ENCODE peak calls at places on chromosomes 2 and 18, in nine cellular contexts. M is cardiac muscle cell; W is astrocyte; R is A549; A is naive thymus-derived CD4-positive, alpha-beta T cell; U is adrenal gland; N is sigmoid colon; E is fibroblast of lung; L is gastrocnemius medialis. Y is an unnamed sample.

GRCh38 chr2:191318729-191319078 is 73.5 kb downstream of the MYO1B start:
- DNase-seq in M (peak; percentile 72), W (peak; percentile 69), R (peak; percentile 75), A (no peak), U (no peak), N (no peak), E (peak; percentile 83), L (no peak), Y (peak; percentile 87)

GRCh38 chr2:120736955-120737801 is 1.5 kb downstream of the GLI2 start:
- DNase-seq in M (peak; percentile 93), W (peak; percentile 92), R (peak; percentile 83), A (no peak), U (peak; percentile 57), N (peak; percentile 84), E (peak; percentile 87), L (no peak), Y (peak; percentile 89)

GRCh38 chr2:54632733-54633692 is 90.4 kb upstream of the EML6 start:
- DNase-seq in M (peak; percentile 87), W (peak; percentile 85), R (peak; percentile 93), A (no peak), U (peak; percentile 82), N (no peak), E (peak; percentile 74), L (no peak), Y (no peak)

GRCh38 chr18:74242451-74243096 is 49.2 kb downstream of the CYB5A start:
- DNase-seq in M (peak; percentile 45), W (no peak), R (no peak), A (no peak), U (no peak), N (no peak), E (peak; percentile 18), L (no peak), Y (no peak)

GRCh38 chr2:177187631-177188312 is 24.8 kb upstream of the HNRNPA3 start:
- DNase-seq in M (peak; percentile 81), W (peak; percentile 40), R (no peak), A (no peak), U (no peak), N (no peak), E (peak; percentile 87), L (no peak), Y (peak; percentile 99)

GRCh38 chr2:189421644-189422043 is 19.6 kb upstream of the WDR75 start:
- DNase-seq in M (peak; percentile 87), W (peak; percentile 85), R (peak; percentile 33), A (no peak), U (no peak), N (no peak), E (peak; percentile 83), L (no peak), Y (peak; percentile 97)

GRCh38 chr2:72979896-72980295 is 62.6 kb downstream of the EMX1 start:
- DNase-seq in M (no peak), W (no peak), R (no peak), A (no peak), U (no peak), N (no peak), E (no peak), L (no peak), Y (no peak)

GRCh38 chr2:158723921-158724802 is 71.0 kb upstream of the DAPL1 start:
- DNase-seq in M (no peak), W (no peak), R (peak; percentile 84), A (no peak), U (no peak), N (no peak), E (no peak), L (no peak), Y (no peak)

GRCh38 chr2:134405641-134406081 is 151.8 kb downstream of the MGAT5 start:
- DNase-seq in M (no peak), W (peak; percentile 69), R (no peak), A (no peak), U (no peak), N (no peak), E (peak; percentile 49), L (no peak), Y (no peak)

GRCh38 chr2:72999729-73000725 is 71.5 kb downstream of the SFXN5 start:
- DNase-seq in M (peak; percentile 24), W (peak; percentile 72), R (no peak), A (no peak), U (peak; percentile 23), N (no peak), E (peak; percentile 33), L (no peak), Y (no peak)

GRCh38 chr2:27735263-27735904 is 36.1 kb upstream of the MRPL33 start:
- DNase-seq in M (peak; percentile 90), W (peak; percentile 73), R (no peak), A (peak; percentile 37), U (peak; percentile 87), N (peak; percentile 88), E (peak; percentile 67), L (peak; percentile 23), Y (no peak)

GRCh38 chr2:236702693-236703092 is 133.1 kb downstream of the ACKR3 start:
- DNase-seq in M (no peak), W (no peak), R (no peak), A (no peak), U (no peak), N (no peak), E (no peak), L (no peak), Y (no peak)

GRCh38 chr2:99140860-99141109 is 722 bp upstream of the C2orf15 start:
- DNase-seq in M (peak; percentile 26), W (peak; percentile 12), R (no peak), A (no peak), U (no peak), N (peak; percentile 71), E (peak; percentile 23), L (no peak), Y (peak; percentile 78)

GRCh38 chr2:109380502-109381326 is 233.1 kb downstream of the SEPTIN10 start:
- DNase-seq in M (no peak), W (peak; percentile 24), R (no peak), A (no peak), U (peak; percentile 48), N (peak; percentile 42), E (no peak), L (peak; percentile 89), Y (peak; percentile 60)

GRCh38 chr18:34248727-34249126 is 24.0 kb upstream of the NOL4 start:
- DNase-seq in M (no peak), W (no peak), R (no peak), A (no peak), U (no peak), N (no peak), E (no peak), L (no peak), Y (no peak)

DNA sequence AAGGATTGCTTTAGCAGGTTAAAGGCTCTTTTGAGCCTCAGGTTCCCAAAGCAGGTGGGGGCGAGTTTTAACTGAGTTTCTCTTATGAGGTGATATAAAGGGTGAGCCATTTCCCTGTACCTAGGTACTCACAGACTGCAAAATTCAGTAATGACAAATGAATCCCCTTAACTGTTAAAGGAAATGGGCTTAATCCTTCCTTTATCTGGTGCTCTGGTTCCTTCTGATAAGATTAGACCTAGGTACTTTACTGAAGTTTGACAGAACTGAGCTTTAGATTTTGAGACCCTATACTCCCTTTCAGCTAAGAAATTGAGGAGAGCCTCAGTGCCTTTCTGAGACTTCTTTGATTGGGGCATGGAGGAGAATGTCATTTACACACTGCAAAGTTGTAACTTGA is 42.6 kb downstream of the STK17B start:
- DNase-seq in M (no peak), W (no peak), R (no peak), A (no peak), U (no peak), N (no peak), E (no peak), L (no peak), Y (no peak)
- H3K4me3 ChIP-seq in M (no peak overlapping the region), W (no peak overlapping the region), R (no peak overlapping the region), A (no peak overlapping the region), U (no peak overlapping the region), N (no peak overlapping the region), E (no peak overlapping the region), L (no peak overlapping the region), Y (no peak overlapping the region)

DNA sequence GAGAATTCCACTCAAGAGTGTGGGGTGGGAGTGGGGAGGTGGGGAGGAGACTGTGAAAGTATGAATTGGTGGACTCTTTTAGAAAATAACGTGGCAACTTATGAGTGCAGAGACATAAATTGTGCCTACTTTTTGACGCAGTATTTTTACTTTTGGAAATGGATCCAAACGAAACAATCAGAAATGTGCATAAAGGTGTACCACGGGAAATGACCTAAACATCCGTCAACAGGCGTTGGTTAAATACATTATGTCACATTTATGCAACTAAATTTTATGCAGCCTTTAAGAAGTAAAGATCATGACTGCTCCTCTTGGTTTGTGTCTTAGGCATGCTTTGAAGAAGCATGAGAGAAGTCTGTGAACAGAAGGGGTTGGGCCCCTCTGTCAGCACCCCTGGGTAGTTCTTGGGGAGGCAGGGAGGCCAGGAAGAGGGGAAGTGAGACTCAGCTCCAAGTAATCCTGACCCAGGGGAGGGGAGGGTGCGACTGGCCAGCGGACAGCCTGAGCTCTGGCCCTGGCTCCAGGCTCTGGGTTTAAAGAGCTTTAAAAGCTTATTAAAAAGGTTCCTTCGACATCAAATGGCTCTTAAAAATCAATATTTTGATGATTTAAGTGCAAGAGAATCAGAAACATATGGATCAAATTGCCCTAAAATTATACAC is 126.4 kb upstream of the HAAO start:
- DNase-seq in M (no peak), W (no peak), R (no peak), A (no peak), U (no peak), N (peak; percentile 35), E (no peak), L (no peak), Y (no peak)
- H3K4me1 ChIP-seq in M (no peaks in the 10 kb centered on the region), W (peaks cover 23% of the 10 kb centered on the region), R (peaks cover 4% of the 10 kb centered on the region), A (no peaks in the 10 kb centered on the region), U (no peaks in the 10 kb centered on the region), N (no peaks in the 10 kb centered on the region), E (peaks cover 22% of the 10 kb centered on the region), L (peaks cover 14% of the 10 kb centered on the region), Y (peaks cover 11% of the 10 kb centered on the region)

DNA sequence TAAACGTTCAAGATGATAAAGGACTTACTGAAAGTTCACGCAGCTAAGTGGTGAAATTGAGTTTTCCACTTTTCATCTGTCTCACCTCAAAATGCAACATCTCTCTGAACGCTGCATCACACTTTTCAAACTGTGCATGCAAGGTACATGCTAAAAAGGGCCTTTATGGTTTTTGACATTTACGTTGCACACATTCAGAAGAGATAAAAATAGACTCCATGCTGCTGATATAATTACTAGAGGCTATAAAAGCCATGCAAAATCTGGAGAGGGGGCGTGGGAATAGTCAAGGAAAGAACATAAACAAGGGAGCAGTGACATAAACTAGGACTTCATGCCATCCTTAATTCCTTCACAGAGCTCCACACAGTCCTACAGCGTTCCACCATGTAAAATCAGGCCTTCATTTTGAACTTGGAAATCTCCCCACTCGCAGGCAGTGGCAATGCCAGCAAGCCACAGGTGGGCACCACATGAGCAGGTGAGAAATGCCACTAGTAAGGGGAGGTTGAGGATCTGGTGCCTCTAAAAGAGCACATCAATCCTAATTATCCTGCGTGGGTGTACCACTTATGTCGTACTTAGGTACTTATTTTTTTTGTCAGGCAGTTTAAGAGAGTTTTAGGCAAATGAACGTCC is 71.4 kb downstream of the ZEB2 start:
- DNase-seq in M (no peak), W (no peak), R (no peak), A (no peak), U (no peak), N (no peak), E (no peak), L (no peak), Y (no peak)
- H3K4me3 ChIP-seq in M (no peak overlapping the region), W (no peak overlapping the region), R (no peak overlapping the region), A (no peak overlapping the region), U (no peak overlapping the region), N (no peak overlapping the region), E (no peak overlapping the region), L (peak overlapping the region; percentile 39), Y (no peak overlapping the region)

DNA sequence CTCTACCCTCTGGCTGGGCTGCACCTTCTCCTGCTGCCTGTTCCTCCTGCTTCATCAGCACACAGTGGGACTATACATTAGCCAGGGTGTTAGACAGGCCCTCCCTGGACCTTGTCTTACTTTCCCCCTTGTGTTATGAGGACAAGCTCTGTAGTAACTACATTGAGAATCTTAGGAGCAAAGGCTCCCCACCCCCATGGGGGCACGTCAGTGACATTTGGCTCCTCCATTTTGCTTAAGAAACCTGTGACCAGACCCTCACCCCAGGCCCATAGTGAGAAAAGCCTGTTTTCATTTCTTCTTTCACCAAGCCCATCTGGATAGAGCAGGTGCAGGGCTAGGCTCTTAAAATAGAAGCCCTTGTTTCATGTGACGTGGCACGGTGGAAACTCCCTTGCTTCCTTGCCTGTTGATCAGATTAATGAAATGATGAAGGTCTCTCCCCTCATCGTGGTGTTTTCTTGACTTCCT is 146.7 kb downstream of the RPIA start:
- DNase-seq in M (no peak), W (no peak), R (no peak), A (no peak), U (no peak), N (no peak), E (no peak), L (no peak), Y (no peak)
- H3K4me1 ChIP-seq in M (peaks cover 6% of the 10 kb centered on the region), W (no peaks in the 10 kb centered on the region), R (no peaks in the 10 kb centered on the region), A (no peaks in the 10 kb centered on the region), U (no peaks in the 10 kb centered on the region), N (no peaks in the 10 kb centered on the region), E (no peaks in the 10 kb centered on the region), L (no peaks in the 10 kb centered on the region), Y (no peaks in the 10 kb centered on the region)